ENCODE peak calls at places on chromosomes 3 and 15, in five cellular contexts. O, U, B, G and N are unnamed samples.

GRCh38 chr3:19644405-19644804 is 289.6 kb downstream of the EFHB start:
- DNase-seq in O (no peak), U (no peak), B (no peak), G (no peak), N (no peak)

GRCh38 chr3:32004111-32004790 is 22.7 kb downstream of the ZNF860 start:
- DNase-seq in O (no peak), U (no peak), B (no peak), G (no peak), N (no peak)

GRCh38 chr3:45608885-45609284 is 14.3 kb downstream of the LIMD1 start:
- DNase-seq in O (no peak), U (peak), B (no peak), G (no peak), N (no peak)

GRCh38 chr15:29711531-29711930 is 110.7 kb downstream of the TJP1 start:
- DNase-seq in O (no peak), U (no peak), B (no peak), G (no peak), N (no peak)

GRCh38 chr15:85741662-85742061 is 53.1 kb downstream of the KLHL25 start:
- DNase-seq in O (no peak), U (no peak), B (no peak), G (no peak), N (no peak)

GRCh38 chr15:51054535-51054934 is 40.2 kb downstream of the TNFAIP8L3 start:
- DNase-seq in O (no peak), U (no peak), B (no peak), G (no peak), N (no peak)

GRCh38 chr3:195249057-195249770 is 21.7 kb downstream of the XXYLT1 start:
- DNase-seq in O (no peak), U (no peak), B (no peak), G (no peak), N (peak)

GRCh38 chr3:190728574-190729246 is 133.8 kb downstream of the GMNC start:
- DNase-seq in O (no peak), U (no peak), B (peak), G (no peak), N (no peak)

GRCh38 chr3:41216422-41216821 is 17.1 kb downstream of the CTNNB1 start:
- DNase-seq in O (no peak), U (no peak), B (no peak), G (no peak), N (no peak)

GRCh38 chr3:55332191-55332590 is 154.9 kb downstream of the WNT5A start:
- DNase-seq in O (no peak), U (no peak), B (no peak), G (no peak), N (no peak)

GRCh38 chr15:93985173-93985572 is 246.2 kb upstream of the MCTP2 start:
- DNase-seq in O (no peak), U (no peak), B (no peak), G (no peak), N (no peak)

GRCh38 chr3:116929534-116930222 is 220.1 kb downstream of the TUSC7 start:
- DNase-seq in O (no peak), U (no peak), B (no peak), G (no peak), N (no peak)

GRCh38 chr3:189340680-189341460 is 169.1 kb downstream of the TPRG1 start:
- DNase-seq in O (no peak), U (no peak), B (peak), G (peak), N (no peak)

GRCh38 chr3:69282191-69282590 is 103.7 kb downstream of the FRMD4B start:
- DNase-seq in O (no peak), U (no peak), B (no peak), G (no peak), N (no peak)

GRCh38 chr3:64225695-64226499 is 631 bp upstream of the PRICKLE2 start:
- DNase-seq in O (no peak), U (no peak), B (no peak), G (no peak), N (no peak)

GRCh38 chr15:99507016-99507731 is 58.6 kb upstream of the MEF2A start:
- DNase-seq in O (peak), U (no peak), B (peak), G (no peak), N (no peak)

GRCh38 chr3:122151480-122151879 is 32.0 kb upstream of the CASR start:
- DNase-seq in O (no peak), U (no peak), B (no peak), G (no peak), N (no peak)
- TF ChIP-seq POLR2AphosphoS5 in O (no peak), U (no peak), B (no peak), G (no peak), N (no peak)

GRCh38 chr3:157394361-157394760 is 42.3 kb upstream of the PTX3 start:
- DNase-seq in O (no peak), U (no peak), B (no peak), G (no peak), N (no peak)
- TF ChIP-seq POLR2A in O (no peak), U (no peak), B (no peak), G (no peak), N (no peak)

GRCh38 chr15:89774492-89774891 is 1.6 kb upstream of the MESP2 start:
- DNase-seq in O (no peak), U (no peak), B (no peak), G (no peak), N (no peak)

GRCh38 chr15:89775815-89776214 is 317 bp upstream of the MESP2 start:
- DNase-seq in O (no peak), U (no peak), B (no peak), G (no peak), N (no peak)

GRCh38 chr15:89777821-89778380 is 1.8 kb downstream of the MESP2 start:
- DNase-seq in O (no peak), U (no peak), B (no peak), G (no peak), N (peak)

GRCh38 chr15:89777073-89777820 is 1.1 kb downstream of the MESP2 start:
- DNase-seq in O (no peak), U (no peak), B (no peak), G (no peak), N (no peak)

DNA sequence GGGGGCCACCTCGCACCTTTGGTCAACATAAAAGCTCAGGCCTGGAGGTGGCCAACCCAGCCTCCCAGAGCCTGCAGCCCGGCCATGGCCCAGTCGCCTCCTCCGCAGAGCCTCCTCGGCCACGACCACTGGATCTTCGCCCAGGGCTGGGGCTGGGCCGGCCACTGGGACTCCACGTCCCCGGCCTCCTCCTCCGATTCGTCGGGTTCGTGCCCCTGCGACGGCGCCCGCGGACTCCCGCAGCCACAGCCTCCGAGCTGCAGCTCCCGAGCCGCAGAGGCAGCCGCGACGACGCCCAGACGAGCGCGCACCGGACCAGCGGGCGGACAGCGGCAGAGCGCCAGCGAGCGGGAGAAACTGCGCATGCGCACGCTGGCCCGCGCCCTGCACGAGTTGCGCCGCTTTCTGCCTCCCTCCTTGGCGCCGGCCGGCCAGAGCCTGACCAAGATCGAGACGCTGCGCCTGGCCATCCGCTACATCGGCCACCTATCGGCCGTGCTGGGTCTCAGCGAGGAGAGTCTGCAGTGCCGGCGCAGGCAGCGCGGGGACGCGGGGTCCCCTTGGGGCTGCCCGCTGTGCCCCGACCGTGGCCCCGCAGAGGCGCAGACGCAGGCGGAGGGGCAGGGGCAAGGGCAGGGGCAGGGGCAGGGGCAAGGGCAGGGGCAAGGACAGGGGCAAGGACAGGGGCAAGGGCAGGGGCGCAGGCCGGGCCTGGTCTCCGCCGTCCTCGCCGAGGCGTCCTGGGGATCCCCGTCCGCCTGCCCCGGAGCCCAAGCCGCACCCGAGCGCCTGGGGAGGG is at the start of gene MESP2:
- DNase-seq in O (peak), U (peak), B (peak), G (peak), N (no peak)
- H3K4me3 ChIP-seq in O (peak), U (peak), B (no peak), G (peak), N (peak)

GRCh38 chr3:175432338-175433025 is 573.3 kb downstream of the NAALADL2 start:
- DNase-seq in O (no peak), U (no peak), B (no peak), G (no peak), N (no peak)
- TF ChIP-seq POLR2AphosphoS5 in O (no peak), U (no peak), B (no peak), G (no peak), N (no peak)

GRCh38 chr3:11567516-11568467 is 75.9 kb downstream of the VGLL4 start:
- DNase-seq in O (no peak), U (no peak), B (no peak), G (peak), N (no peak)
- TF ChIP-seq POLR2A in O (no peak), U (no peak), B (no peak), G (no peak), N (no peak)

GRCh38 chr3:112633757-112634156 is 7.2 kb downstream of the CCDC80 start:
- DNase-seq in O (no peak), U (no peak), B (no peak), G (no peak), N (no peak)
- H3K4me3 ChIP-seq in O (no peak), U (no peak), B (no peak), G (no peak), N (no peak)

GRCh38 chr3:56915969-56916586 is 114.3 kb upstream of the ARHGEF3 start:
- DNase-seq in O (no peak), U (peak), B (no peak), G (no peak), N (no peak)
- TF ChIP-seq POLR2AphosphoS5 in O (no peak), U (peak), B (no peak), G (no peak), N (peak)